ENCODE peak calls at places on chromosome 22, in ten cellular contexts. One of them, this sample, is unnamed.

GRCh38 chr22:25399649-25400151 is 164.8 kb upstream of the GRK3 start:
- DNase-seq in kidney: peak; percentile 45
- DNase-seq in right lobe of liver: peak; percentile 45
- DNase-seq in IMR-90: no peak
- DNase-seq in mucosa of descending colon: no peak
- DNase-seq in transverse colon: no peak
- DNase-seq in brain microvascular endothelial cell: no peak
- DNase-seq in AG04450: no peak
- DNase-seq in stomach: no peak
- DNase-seq in endothelial cell of umbilical vein: no peak
- DNase-seq in this sample: no peak

GRCh38 chr22:19448739-19449421 is 1.4 kb upstream of the C22orf39 start:
- DNase-seq in kidney: no peak
- DNase-seq in right lobe of liver: no peak
- DNase-seq in IMR-90: no peak
- DNase-seq in mucosa of descending colon: no peak
- DNase-seq in transverse colon: no peak
- DNase-seq in brain microvascular endothelial cell: no peak
- DNase-seq in AG04450: no peak
- DNase-seq in stomach: no peak
- DNase-seq in endothelial cell of umbilical vein: no peak
- DNase-seq in this sample: no peak

GRCh38 chr22:32466496-32466895 is 2.2 kb upstream of the BPIFC start:
- DNase-seq in kidney: no peak
- DNase-seq in right lobe of liver: no peak
- DNase-seq in IMR-90: peak; percentile 7
- DNase-seq in mucosa of descending colon: no peak
- DNase-seq in transverse colon: no peak
- DNase-seq in brain microvascular endothelial cell: no peak
- DNase-seq in AG04450: no peak
- DNase-seq in stomach: no peak
- DNase-seq in endothelial cell of umbilical vein: no peak
- DNase-seq in this sample: no peak

GRCh38 chr22:39972656-39973055 is 12.5 kb downstream of the TMA7B start:
- DNase-seq in kidney: no peak
- DNase-seq in right lobe of liver: no peak
- DNase-seq in IMR-90: no peak
- DNase-seq in mucosa of descending colon: no peak
- DNase-seq in transverse colon: no peak
- DNase-seq in brain microvascular endothelial cell: no peak
- DNase-seq in AG04450: no peak
- DNase-seq in stomach: no peak
- DNase-seq in endothelial cell of umbilical vein: no peak
- DNase-seq in this sample: no peak

GRCh38 chr22:20116951-20117645 is at the start of gene TRMT2A:
- DNase-seq in kidney: peak; percentile 99
- DNase-seq in right lobe of liver: peak; percentile 97
- DNase-seq in IMR-90: peak; percentile 98
- DNase-seq in mucosa of descending colon: peak; percentile 99
- DNase-seq in transverse colon: peak; percentile 98
- DNase-seq in brain microvascular endothelial cell: peak; percentile 97
- DNase-seq in AG04450: peak; percentile 94
- DNase-seq in stomach: peak; percentile 99
- DNase-seq in endothelial cell of umbilical vein: peak; percentile 99
- DNase-seq in this sample: peak; percentile 91

GRCh38 chr22:19760652-19761002 is at the start of gene TBX1:
- DNase-seq in kidney: no peak
- DNase-seq in right lobe of liver: no peak
- DNase-seq in IMR-90: no peak
- DNase-seq in mucosa of descending colon: no peak
- DNase-seq in transverse colon: no peak
- DNase-seq in brain microvascular endothelial cell: no peak
- DNase-seq in AG04450: no peak
- DNase-seq in stomach: no peak
- DNase-seq in endothelial cell of umbilical vein: no peak
- DNase-seq in this sample: no peak

GRCh38 chr22:32312748-32313147 is 44.9 kb upstream of the RFPL3 start:
- DNase-seq in kidney: no peak
- DNase-seq in right lobe of liver: no peak
- DNase-seq in IMR-90: no peak
- DNase-seq in mucosa of descending colon: no peak
- DNase-seq in transverse colon: no peak
- DNase-seq in brain microvascular endothelial cell: no peak
- DNase-seq in AG04450: no peak
- DNase-seq in stomach: no peak
- DNase-seq in endothelial cell of umbilical vein: no peak
- DNase-seq in this sample: no peak

GRCh38 chr22:31036671-31037550 is 44.2 kb upstream of the SMTN start:
- DNase-seq in kidney: peak; percentile 69
- DNase-seq in right lobe of liver: no peak
- DNase-seq in IMR-90: peak; percentile 53
- DNase-seq in mucosa of descending colon: peak; percentile 60
- DNase-seq in transverse colon: peak; percentile 34
- DNase-seq in brain microvascular endothelial cell: peak; percentile 10
- DNase-seq in AG04450: no peak
- DNase-seq in stomach: no peak
- DNase-seq in endothelial cell of umbilical vein: no peak
- DNase-seq in this sample: no peak

GRCh38 chr22:44648085-44648820 is 53.8 kb upstream of the PRR5 start:
- DNase-seq in kidney: peak; percentile 25
- DNase-seq in right lobe of liver: peak; percentile 50
- DNase-seq in IMR-90: peak; percentile 26
- DNase-seq in mucosa of descending colon: no peak
- DNase-seq in transverse colon: no peak
- DNase-seq in brain microvascular endothelial cell: no peak
- DNase-seq in AG04450: no peak
- DNase-seq in stomach: no peak
- DNase-seq in endothelial cell of umbilical vein: no peak
- DNase-seq in this sample: no peak

GRCh38 chr22:23383491-23384450 is 196.3 kb downstream of the IGLL1 start:
- DNase-seq in kidney: peak; percentile 77
- DNase-seq in right lobe of liver: peak; percentile 41
- DNase-seq in IMR-90: no peak
- DNase-seq in mucosa of descending colon: no peak
- DNase-seq in transverse colon: no peak
- DNase-seq in brain microvascular endothelial cell: no peak
- DNase-seq in AG04450: no peak
- DNase-seq in stomach: peak; percentile 65
- DNase-seq in endothelial cell of umbilical vein: no peak
- DNase-seq in this sample: no peak

GRCh38 chr22:40951795-40952602 is 821 bp downstream of the RBX1 start:
- DNase-seq in kidney: no peak
- DNase-seq in right lobe of liver: no peak
- DNase-seq in IMR-90: peak; percentile 15
- DNase-seq in mucosa of descending colon: no peak
- DNase-seq in transverse colon: no peak
- DNase-seq in brain microvascular endothelial cell: no peak
- DNase-seq in AG04450: no peak
- DNase-seq in stomach: no peak
- DNase-seq in endothelial cell of umbilical vein: no peak
- DNase-seq in this sample: no peak

GRCh38 chr22:48501231-48501750 is 1326.4 kb downstream of the BRD1 start:
- DNase-seq in kidney: peak; percentile 46
- DNase-seq in right lobe of liver: peak; percentile 38
- DNase-seq in IMR-90: no peak
- DNase-seq in mucosa of descending colon: no peak
- DNase-seq in transverse colon: no peak
- DNase-seq in brain microvascular endothelial cell: no peak
- DNase-seq in AG04450: no peak
- DNase-seq in stomach: no peak
- DNase-seq in endothelial cell of umbilical vein: no peak
- DNase-seq in this sample: no peak

GRCh38 chr22:39253427-39254070 is 8.8 kb upstream of the PDGFB start:
- DNase-seq in kidney: peak; percentile 87
- DNase-seq in right lobe of liver: no peak
- DNase-seq in IMR-90: peak; percentile 89
- DNase-seq in mucosa of descending colon: peak; percentile 59
- DNase-seq in transverse colon: peak; percentile 38
- DNase-seq in brain microvascular endothelial cell: peak; percentile 72
- DNase-seq in AG04450: peak; percentile 54
- DNase-seq in stomach: peak; percentile 89
- DNase-seq in endothelial cell of umbilical vein: peak; percentile 92
- DNase-seq in this sample: no peak

GRCh38 chr22:48595511-48595905 is 1232.2 kb downstream of the BRD1 start:
- DNase-seq in kidney: peak; percentile 48
- DNase-seq in right lobe of liver: no peak
- DNase-seq in IMR-90: no peak
- DNase-seq in mucosa of descending colon: no peak
- DNase-seq in transverse colon: no peak
- DNase-seq in brain microvascular endothelial cell: no peak
- DNase-seq in AG04450: no peak
- DNase-seq in stomach: no peak
- DNase-seq in endothelial cell of umbilical vein: no peak
- DNase-seq in this sample: no peak

GRCh38 chr22:45907996-45908395 is 69.0 kb downstream of the WNT7B start:
- DNase-seq in kidney: no peak
- DNase-seq in right lobe of liver: no peak
- DNase-seq in IMR-90: no peak
- DNase-seq in mucosa of descending colon: no peak
- DNase-seq in transverse colon: no peak
- DNase-seq in brain microvascular endothelial cell: no peak
- DNase-seq in AG04450: no peak
- DNase-seq in stomach: no peak
- DNase-seq in endothelial cell of umbilical vein: no peak
- DNase-seq in this sample: no peak
- TF ChIP-seq CTCF in kidney: no peak
- TF ChIP-seq CTCF in right lobe of liver: no peak
- TF ChIP-seq CTCF in IMR-90: no peak
- TF ChIP-seq CTCF in mucosa of descending colon: no peak
- TF ChIP-seq CTCF in transverse colon: no peak
- TF ChIP-seq CTCF in brain microvascular endothelial cell: no peak
- TF ChIP-seq CTCF in AG04450: no peak
- TF ChIP-seq CTCF in stomach: no peak
- TF ChIP-seq CTCF in endothelial cell of umbilical vein: no peak
- TF ChIP-seq CTCF in this sample: no peak

DNA sequence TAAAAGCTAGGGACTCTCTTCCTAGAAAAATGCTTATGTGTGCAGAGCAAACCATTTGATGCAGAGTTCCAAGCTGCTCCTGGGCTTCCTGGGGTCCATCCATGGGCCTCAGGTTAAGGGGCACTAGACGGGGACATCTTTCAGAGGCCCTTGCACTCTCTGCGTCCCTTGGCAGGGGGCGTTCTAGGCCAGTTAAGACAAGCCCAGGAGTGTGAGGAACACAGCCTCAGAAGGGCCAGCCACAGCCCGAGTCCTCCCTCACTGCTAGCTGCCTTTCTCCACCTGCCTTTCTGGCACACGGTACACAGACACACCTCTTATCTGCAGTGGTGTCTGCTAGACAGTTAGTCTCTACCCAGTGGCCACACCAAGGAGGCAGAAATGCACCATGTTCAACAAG is 18.0 kb upstream of the BID start:
- DNase-seq in kidney: no peak
- DNase-seq in right lobe of liver: no peak
- DNase-seq in IMR-90: no peak
- DNase-seq in mucosa of descending colon: no peak
- DNase-seq in transverse colon: no peak
- DNase-seq in brain microvascular endothelial cell: no peak
- DNase-seq in AG04450: no peak
- DNase-seq in stomach: no peak
- DNase-seq in endothelial cell of umbilical vein: no peak
- DNase-seq in this sample: no peak
- TF ChIP-seq CTCF in kidney: no peak
- TF ChIP-seq CTCF in right lobe of liver: no peak
- TF ChIP-seq CTCF in IMR-90: no peak
- TF ChIP-seq CTCF in mucosa of descending colon: no peak
- TF ChIP-seq CTCF in transverse colon: no peak
- TF ChIP-seq CTCF in brain microvascular endothelial cell: no peak
- TF ChIP-seq CTCF in AG04450: no peak
- TF ChIP-seq CTCF in stomach: no peak
- TF ChIP-seq CTCF in endothelial cell of umbilical vein: no peak
- TF ChIP-seq CTCF in this sample: no peak

DNA sequence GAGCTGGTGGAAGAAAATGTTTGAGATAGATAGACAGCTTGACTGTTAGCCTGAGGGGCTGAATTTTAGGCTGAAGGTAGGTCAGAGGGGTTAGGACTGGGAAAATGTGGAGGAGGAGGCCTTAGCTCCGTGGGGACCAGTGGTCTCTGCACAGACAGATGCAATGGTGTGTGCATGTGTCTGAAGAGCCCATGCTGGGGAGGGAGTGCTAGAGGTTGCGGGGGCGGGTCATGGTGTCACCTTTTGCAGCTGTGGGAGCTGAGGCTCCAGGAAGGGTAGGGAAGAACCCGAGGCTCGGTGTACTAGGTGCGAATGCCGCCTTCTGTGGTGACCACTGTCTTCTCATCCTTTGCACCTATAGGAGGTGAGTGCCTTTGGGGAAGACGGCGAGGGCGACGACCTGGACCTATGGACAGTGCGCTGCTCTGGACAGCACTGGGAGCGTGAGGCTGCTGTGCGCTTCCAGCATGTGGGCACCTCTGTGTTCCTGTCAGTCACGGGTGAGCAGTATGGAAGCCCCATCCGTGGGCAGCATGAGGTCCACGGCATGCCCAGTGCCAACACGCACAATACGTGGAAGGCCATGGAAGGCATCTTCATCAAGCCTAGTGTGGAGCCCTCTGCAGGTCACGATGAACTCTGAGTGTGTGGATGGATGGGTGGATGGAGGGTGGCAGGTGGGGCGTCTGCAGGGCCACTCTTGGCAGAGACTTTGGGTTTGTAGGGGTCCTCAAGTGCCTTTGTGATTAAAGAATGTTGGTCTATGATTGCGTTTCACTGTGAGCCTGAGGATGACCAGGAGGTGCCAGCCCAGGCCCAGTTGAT is 1.6 kb downstream of the SDF2L1 start:
- DNase-seq in kidney: no peak
- DNase-seq in right lobe of liver: no peak
- DNase-seq in IMR-90: no peak
- DNase-seq in mucosa of descending colon: no peak
- DNase-seq in transverse colon: no peak
- DNase-seq in brain microvascular endothelial cell: no peak
- DNase-seq in AG04450: no peak
- DNase-seq in stomach: no peak
- DNase-seq in endothelial cell of umbilical vein: no peak
- DNase-seq in this sample: no peak
- TF ChIP-seq CTCF in kidney: no peak
- TF ChIP-seq CTCF in right lobe of liver: no peak
- TF ChIP-seq CTCF in IMR-90: no peak
- TF ChIP-seq CTCF in mucosa of descending colon: no peak
- TF ChIP-seq CTCF in transverse colon: no peak
- TF ChIP-seq CTCF in brain microvascular endothelial cell: peak; percentile 38
- TF ChIP-seq CTCF in AG04450: no peak
- TF ChIP-seq CTCF in stomach: no peak
- TF ChIP-seq CTCF in endothelial cell of umbilical vein: no peak
- TF ChIP-seq CTCF in this sample: no peak

DNA sequence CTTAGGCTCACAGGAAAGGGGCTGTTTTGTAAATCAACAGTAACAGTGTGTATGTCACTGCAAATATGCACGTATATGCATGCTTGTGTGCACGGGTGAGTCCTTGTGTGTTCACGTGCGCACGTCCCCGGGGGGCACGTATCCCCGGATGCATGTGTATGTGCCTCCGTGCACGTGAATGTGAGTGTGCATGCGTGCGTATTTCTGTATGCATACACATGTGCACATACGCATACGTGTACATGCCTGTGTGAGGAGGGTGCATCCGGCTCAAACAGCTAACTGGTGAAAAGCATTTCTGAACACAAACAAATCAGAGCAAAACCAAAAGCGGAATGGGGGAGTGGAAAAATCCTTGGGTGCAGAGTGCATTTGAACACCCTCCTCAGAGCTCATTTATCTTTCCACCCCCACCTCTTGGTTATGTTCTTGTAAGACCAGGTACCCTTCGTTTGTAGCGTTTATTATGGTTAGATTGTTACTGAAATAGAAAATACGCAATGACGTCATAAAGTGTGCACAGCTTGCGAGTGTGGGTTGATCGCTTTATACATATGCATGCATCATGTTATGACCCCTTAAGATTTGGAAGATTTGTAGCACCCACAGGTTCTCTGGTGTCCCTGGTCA is 7.0 kb downstream of the ARSA start:
- DNase-seq in kidney: peak; percentile 73
- DNase-seq in right lobe of liver: no peak
- DNase-seq in IMR-90: no peak
- DNase-seq in mucosa of descending colon: peak; percentile 49
- DNase-seq in transverse colon: peak; percentile 45
- DNase-seq in brain microvascular endothelial cell: no peak
- DNase-seq in AG04450: no peak
- DNase-seq in stomach: no peak
- DNase-seq in endothelial cell of umbilical vein: no peak
- DNase-seq in this sample: peak; percentile 54
- TF ChIP-seq CTCF in kidney: no peak
- TF ChIP-seq CTCF in right lobe of liver: no peak
- TF ChIP-seq CTCF in IMR-90: no peak
- TF ChIP-seq CTCF in mucosa of descending colon: no peak
- TF ChIP-seq CTCF in transverse colon: no peak
- TF ChIP-seq CTCF in brain microvascular endothelial cell: no peak
- TF ChIP-seq CTCF in AG04450: no peak
- TF ChIP-seq CTCF in stomach: no peak
- TF ChIP-seq CTCF in endothelial cell of umbilical vein: no peak
- TF ChIP-seq CTCF in this sample: no peak

This sample was measured in CD4-positive, alpha-beta T cell.